ENCODE peak calls at places on chromosomes 13 and 19, in four cellular contexts. L is activated CD4-positive, alpha-beta T cell treated with anti-CD3 and anti-CD28 coated beads for 24 hours; K is A172; G is nucleus accumbens. N is an unnamed sample.

GRCh38 chr13:106243011-106243410 is 292.5 kb downstream of the EFNB2 start:
- DNase-seq in K (no peak), L (no peak), G (no peak), N (no peak)

GRCh38 chr13:110150384-110151091 is 156.4 kb downstream of the COL4A1 start:
- DNase-seq in K (no peak), L (no peak), G (no peak), N (no peak)

GRCh38 chr19:18998276-18998675 is 35.0 kb downstream of the SUGP2 start:
- DNase-seq in G (no peak), K (no peak), L (no peak), N (no peak)

GRCh38 chr19:53519431-53519830 is 18.5 kb upstream of the ZNF331 start:
- DNase-seq in L (no peak), K (no peak), G (no peak), N (no peak)

GRCh38 chr19:48506138-48506733 is 5.4 kb downstream of the LMTK3 start:
- DNase-seq in L (no peak), G (no peak), K (peak; percentile 21), N (no peak)

GRCh38 chr13:44834404-44834803 is 154.9 kb downstream of the NUFIP1 start:
- DNase-seq in L (no peak), K (no peak), G (no peak), N (no peak)

GRCh38 chr13:110559429-110559943 is 2.0 kb downstream of the RAB20 start:
- DNase-seq in L (no peak), K (no peak), G (peak; percentile 36), N (no peak)

GRCh38 chr13:109131698-109132257 is 502.4 kb downstream of the MYO16 start:
- DNase-seq in L (no peak), K (no peak), G (peak; percentile 29), N (no peak)

GRCh38 chr13:70408865-70409264 is 300.6 kb upstream of the KLHL1 start:
- DNase-seq in K (no peak), G (no peak), L (no peak), N (no peak)

GRCh38 chr13:19658192-19658591 is 24.7 kb downstream of the MPHOSPH8 start:
- DNase-seq in L (no peak), G (no peak), K (no peak), N (no peak)

GRCh38 chr19:10908380-10908960 is 20.0 kb downstream of the YIPF2 start:
- DNase-seq in L (no peak), G (no peak), K (no peak), N (no peak)

GRCh38 chr13:49869514-49869913 is 66.6 kb downstream of the SPRYD7 start:
- DNase-seq in K (peak; percentile 5), G (no peak), L (no peak), N (no peak)

GRCh38 chr13:90498096-90498495 is 849.4 kb upstream of the MIR17HG start:
- DNase-seq in K (no peak), L (no peak), G (no peak), N (no peak)

GRCh38 chr13:65943024-65943423 is 1287.1 kb downstream of the PCDH9 start:
- DNase-seq in K (no peak), G (no peak), L (no peak), N (no peak)

GRCh38 chr13:113078895-113079720 is 26.5 kb upstream of the F7 start:
- DNase-seq in L (no peak), G (peak; percentile 59), K (no peak), N (no peak)

N was measured in KG1.